ENCODE peak calls at places on chromosomes 7 and 10, in four cellular contexts. F is RWPE1, G is prostate gland, W is tibial artery. I is an unnamed sample.

GRCh38 chr7:69564454-69565417 is 33.5 kb upstream of the AUTS2 start:
- DNase-seq in F (no peak), G (peak), W (no peak), I (no peak)

GRCh38 chr10:538895-539294 is 150.6 kb downstream of the DIP2C start:
- DNase-seq in W (no peak), F (no peak), G (no peak), I (no peak)

GRCh38 chr7:34357068-34357467 is 300.9 kb upstream of the NPSR1 start:
- DNase-seq in F (peak), W (no peak), G (no peak), I (no peak)

GRCh38 chr7:141333459-141333858 is 217.8 kb upstream of the AGK start:
- DNase-seq in F (peak), G (no peak), W (no peak), I (no peak)

GRCh38 chr7:46752881-46753366 is 829.0 kb downstream of the TNS3 start:
- DNase-seq in G (no peak), W (no peak), F (peak), I (no peak)

GRCh38 chr7:116528008-116528789 is 3.4 kb downstream of the CAV1 start:
- DNase-seq in W (peak), F (peak), G (no peak), I (peak)

GRCh38 chr10:3452683-3453388 is 280.3 kb upstream of the PITRM1 start:
- DNase-seq in W (no peak), G (no peak), F (peak), I (no peak)

GRCh38 chr7:103636153-103636552 is 190.1 kb upstream of the SLC26A5 start:
- DNase-seq in G (no peak), W (no peak), F (no peak), I (no peak)

GRCh38 chr10:71599518-71599917 is 120.1 kb downstream of the C10orf105 start:
- DNase-seq in G (no peak), F (no peak), W (no peak), I (no peak)
- H3K27ac ChIP-seq in G (no peak), F (no peak), W (no peak), I (no peak)

DNA sequence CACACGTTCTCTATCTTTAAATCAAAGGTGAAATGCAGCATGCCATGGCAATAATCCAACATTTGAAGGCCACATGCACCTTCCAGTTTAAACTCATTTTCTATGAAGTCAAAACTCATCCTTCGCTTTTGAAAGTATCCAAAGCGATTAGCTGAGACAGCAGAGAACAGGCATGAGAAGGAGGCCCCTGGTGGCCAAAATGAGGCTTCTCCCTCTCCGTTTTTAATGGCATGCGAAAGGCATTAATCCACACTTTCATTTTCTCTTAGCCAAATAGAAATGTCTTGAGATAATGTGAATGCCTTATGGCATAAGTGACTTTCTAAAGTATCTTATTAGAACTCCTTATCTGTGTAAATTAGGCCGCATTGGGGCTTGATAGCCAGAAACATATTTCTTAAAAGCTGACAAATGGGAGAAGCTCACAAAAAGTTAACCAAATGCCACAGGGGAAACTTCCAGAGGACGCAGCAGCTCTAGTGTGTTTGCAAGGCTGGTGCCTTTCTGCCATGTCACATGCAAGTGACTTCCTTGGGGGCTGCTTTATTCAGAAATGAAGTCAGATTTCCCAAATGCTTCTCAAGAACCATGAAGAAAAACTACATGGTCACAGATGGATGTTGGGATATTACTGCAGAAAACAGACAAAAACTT is 1189.6 kb downstream of the SORCS1 start:
- DNase-seq in F (peak), W (no peak), G (no peak), I (peak)
- H3K27ac ChIP-seq in F (no peak), W (no peak), G (no peak), I (no peak)

DNA sequence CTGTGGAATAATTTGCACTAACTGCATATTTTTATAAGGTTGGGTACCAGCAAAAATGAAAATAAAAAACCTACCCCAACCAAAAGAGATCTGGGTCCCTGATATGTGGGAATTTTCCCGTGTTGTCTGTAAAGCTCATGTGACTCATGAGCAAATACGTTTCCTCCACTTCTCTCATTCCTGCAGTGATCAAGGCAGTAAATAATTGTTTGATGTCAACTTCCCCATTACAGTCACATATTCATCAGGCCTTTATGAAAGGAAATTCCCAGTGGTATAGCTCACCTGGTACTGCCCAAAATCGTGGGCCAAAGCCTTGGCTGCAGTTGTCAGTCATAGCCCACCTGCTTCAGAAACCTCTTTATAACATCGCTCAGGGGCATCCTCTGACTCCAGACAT is 166.0 kb upstream of the ANK3 start:
- DNase-seq in G (no peak), W (no peak), F (no peak), I (no peak)
- H3K27ac ChIP-seq in G (no peak), W (no peak), F (no peak), I (no peak)

GRCh38 chr10:113872139-113873030 is 17.9 kb downstream of the NHLRC2 start:
- DNase-seq in W (no peak), G (no peak), F (no peak), I (no peak)

GRCh38 chr10:113880236-113880635 is 25.8 kb downstream of the NHLRC2 start:
- DNase-seq in F (peak), W (no peak), G (no peak), I (no peak)

GRCh38 chr10:113879691-113880090 is 25.2 kb downstream of the NHLRC2 start:
- DNase-seq in G (no peak), F (no peak), W (no peak), I (no peak)

GRCh38 chr10:113876461-113876860 is 22.0 kb downstream of the NHLRC2 start:
- DNase-seq in W (no peak), G (no peak), F (no peak), I (no peak)

GRCh38 chr10:113875212-113875611 is 20.8 kb downstream of the NHLRC2 start:
- DNase-seq in F (no peak), G (no peak), W (no peak), I (no peak)
- H3K27ac ChIP-seq in F (no peak), G (no peak), W (no peak), I (no peak)

GRCh38 chr7:55193245-55193644 is 171.9 kb upstream of the LANCL2 start:
- DNase-seq in F (no peak), W (no peak), G (no peak), I (no peak)
- H3K27ac ChIP-seq in F (peak), W (no peak), G (no peak), I (peak)